ENCODE peak calls at places on chromosomes 11 and 22, in seven cellular contexts. V, P, K, F, C, H and I are unnamed samples.

GRCh38 chr11:79419120-79419519 is 21.7 kb downstream of the TENM4 start:
- DNase-seq in F (no peak), H (peak; percentile 59), C (no peak), P (no peak), K (no peak), V (peak; percentile 99), I (no peak)

GRCh38 chr22:37519268-37520195 is at the start of gene CARD10:
- DNase-seq in H (peak; percentile 28), P (peak; percentile 89), V (peak; percentile 49), F (no peak), K (peak; percentile 67), C (peak; percentile 50), I (peak; percentile 48)

GRCh38 chr11:8233691-8234424 is 29.8 kb downstream of the LMO1 start:
- DNase-seq in V (peak; percentile 54), F (no peak), P (peak; percentile 78), H (peak; percentile 78), K (no peak), C (peak; percentile 58), I (no peak)

GRCh38 chr11:49302360-49302759 is 94.0 kb upstream of the FOLH1 start:
- DNase-seq in H (no peak), K (no peak), P (no peak), C (no peak), V (no peak), F (no peak), I (no peak)

GRCh38 chr11:1638344-1638743 is 8.8 kb downstream of the KRTAP5-5 start:
- DNase-seq in F (no peak), V (no peak), H (no peak), P (no peak), K (no peak), C (no peak), I (no peak)

GRCh38 chr11:61109671-61110070 is 7.4 kb downstream of the CD5 start:
- DNase-seq in V (no peak), F (no peak), P (no peak), K (no peak), C (no peak), H (no peak), I (peak; percentile 24)

GRCh38 chr22:42868751-42869251 is 11.7 kb upstream of the ARFGAP3 start:
- DNase-seq in K (no peak), H (no peak), P (no peak), C (peak; percentile 78), V (no peak), F (no peak), I (no peak)

GRCh38 chr11:36333897-36334296 is 37.8 kb downstream of the PRR5L start:
- DNase-seq in F (no peak), C (no peak), K (peak; percentile 53), V (peak; percentile 33), P (peak; percentile 36), H (no peak), I (peak; percentile 63)

GRCh38 chr11:68503281-68503687 is 42.7 kb downstream of the PPP6R3 start:
- DNase-seq in V (no peak), K (no peak), F (no peak), P (no peak), C (no peak), H (no peak), I (no peak)
- H3K4me1 ChIP-seq in V (no peaks in the 10 kb centered on the region), K (peaks cover 10% of the 10 kb centered on the region), F (peaks cover 94% of the 10 kb centered on the region), P (peaks cover 23% of the 10 kb centered on the region), C (peaks cover 95% of the 10 kb centered on the region), H (peaks cover 22% of the 10 kb centered on the region), I (no peaks in the 10 kb centered on the region)

GRCh38 chr22:45879552-45879949 is 97.4 kb downstream of the WNT7B start:
- DNase-seq in H (no peak), F (no peak), V (no peak), C (peak; percentile 43), P (no peak), K (no peak), I (no peak)

GRCh38 chr22:45881524-45881875 is 95.5 kb downstream of the WNT7B start:
- DNase-seq in P (no peak), K (no peak), F (no peak), C (no peak), V (no peak), H (no peak), I (no peak)

GRCh38 chr22:45878901-45879551 is 97.9 kb downstream of the WNT7B start:
- DNase-seq in C (peak; percentile 27), V (no peak), F (no peak), P (no peak), H (no peak), K (no peak), I (no peak)

GRCh38 chr22:45880732-45881523 is 96.0 kb downstream of the WNT7B start:
- DNase-seq in P (no peak), V (no peak), F (no peak), K (peak; percentile 55), C (peak; percentile 23), H (no peak), I (no peak)

DNA sequence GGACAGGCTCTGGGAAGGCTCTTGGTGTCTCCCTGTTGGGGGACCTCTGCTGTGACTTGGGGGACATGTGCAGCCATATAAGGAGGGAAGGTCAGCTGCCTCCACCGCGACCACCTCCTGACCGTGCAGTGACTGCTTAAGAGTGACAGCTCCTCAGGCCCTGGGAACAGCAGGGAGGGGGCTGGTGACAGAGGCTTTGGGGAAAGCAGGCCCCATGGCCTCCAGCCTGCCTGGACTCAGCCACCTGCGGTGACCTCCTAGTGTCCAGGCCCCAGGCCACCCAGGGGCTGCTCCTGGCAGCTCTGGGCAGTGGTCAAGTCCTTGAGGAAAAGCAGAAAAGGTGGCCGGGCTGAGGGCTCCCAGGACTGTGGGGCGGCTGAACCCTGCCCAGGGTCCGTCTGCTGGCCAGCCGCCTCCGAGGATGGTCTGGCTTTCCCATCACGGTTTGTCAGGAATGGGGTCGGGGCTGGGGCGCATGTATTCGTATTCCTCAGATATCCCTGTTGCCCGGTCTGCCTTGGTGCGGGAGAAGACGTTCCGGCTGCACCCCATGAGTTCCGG is 96.8 kb downstream of the WNT7B start:
- DNase-seq in P (no peak), V (no peak), K (no peak), C (peak; percentile 22), F (no peak), H (no peak), I (no peak)
- H3K4me1 ChIP-seq in P (no peaks in the 10 kb centered on the region), V (peaks cover 7% of the 10 kb centered on the region), K (peaks cover 40% of the 10 kb centered on the region), C (peaks cover 25% of the 10 kb centered on the region), F (no peaks in the 10 kb centered on the region), H (no peaks in the 10 kb centered on the region), I (no peaks in the 10 kb centered on the region)

GRCh38 chr11:94784884-94785283 is 16.7 kb downstream of the AMOTL1 start:
- DNase-seq in V (no peak), P (no peak), F (no peak), C (no peak), H (no peak), K (no peak), I (no peak)

GRCh38 chr11:94780432-94780831 is 12.3 kb downstream of the AMOTL1 start:
- DNase-seq in F (no peak), H (no peak), V (no peak), K (no peak), P (peak; percentile 22), C (no peak), I (no peak)

GRCh38 chr11:94781822-94782221 is 13.7 kb downstream of the AMOTL1 start:
- DNase-seq in H (no peak), F (no peak), V (peak; percentile 53), K (no peak), P (no peak), C (no peak), I (no peak)

GRCh38 chr11:94785509-94785908 is 17.4 kb downstream of the AMOTL1 start:
- DNase-seq in P (peak; percentile 44), C (no peak), F (no peak), H (no peak), V (no peak), K (peak; percentile 28), I (no peak)

GRCh38 chr11:94782446-94782845 is 14.3 kb downstream of the AMOTL1 start:
- DNase-seq in K (no peak), V (no peak), F (no peak), C (no peak), P (no peak), H (no peak), I (no peak)
- H3K4me1 ChIP-seq in K (peaks cover 6% of the 10 kb centered on the region), V (peaks cover 38% of the 10 kb centered on the region), F (no peaks in the 10 kb centered on the region), C (peaks cover 61% of the 10 kb centered on the region), P (peaks cover 50% of the 10 kb centered on the region), H (no peaks in the 10 kb centered on the region), I (peaks cover 15% of the 10 kb centered on the region)

GRCh38 chr11:102408339-102408738 is 44.2 kb downstream of the TMEM123 start:
- DNase-seq in F (no peak), V (no peak), P (no peak), K (no peak), C (no peak), H (no peak), I (no peak)

GRCh38 chr11:102410382-102410784 is 42.2 kb downstream of the TMEM123 start:
- DNase-seq in H (no peak), C (no peak), F (no peak), P (peak; percentile 22), V (no peak), K (no peak), I (peak; percentile 26)

GRCh38 chr11:102406099-102406498 is 46.5 kb downstream of the TMEM123 start:
- DNase-seq in P (no peak), H (no peak), K (no peak), C (no peak), V (no peak), F (no peak), I (no peak)

GRCh38 chr11:102405501-102405900 is 47.1 kb downstream of the TMEM123 start:
- DNase-seq in F (no peak), K (no peak), C (no peak), V (no peak), P (no peak), H (no peak), I (no peak)

GRCh38 chr11:102407901-102408300 is 44.7 kb downstream of the TMEM123 start:
- DNase-seq in K (no peak), V (no peak), P (no peak), F (no peak), H (no peak), C (no peak), I (no peak)
- H3K4me1 ChIP-seq in K (no peaks in the 10 kb centered on the region), V (peaks cover 4% of the 10 kb centered on the region), P (no peaks in the 10 kb centered on the region), F (peaks cover 83% of the 10 kb centered on the region), H (peaks cover 28% of the 10 kb centered on the region), C (peaks cover 5% of the 10 kb centered on the region), I (no peaks in the 10 kb centered on the region)

GRCh38 chr11:128290106-128290840 is 297.1 kb downstream of the ETS1 start:
- DNase-seq in C (peak; percentile 55), K (peak; percentile 70), V (peak; percentile 45), F (peak; percentile 86), H (peak; percentile 55), P (peak; percentile 68), I (peak; percentile 60)
- H3K4me1 ChIP-seq in C (peaks cover 38% of the 10 kb centered on the region), K (no peaks in the 10 kb centered on the region), V (peaks cover 4% of the 10 kb centered on the region), F (peaks cover 89% of the 10 kb centered on the region), H (no peaks in the 10 kb centered on the region), P (no peaks in the 10 kb centered on the region), I (peaks cover 24% of the 10 kb centered on the region)